ENCODE peak calls at places on chromosomes 2 and 18, in seven cellular contexts. O is cardiac muscle cell; L is OCI-LY7; D is HCT116; J is GM13977; P is left ventricle myocardium inferior; T is CD4-positive, alpha-beta T cell. Z is an unnamed sample.

GRCh38 chr2:173451137-173451536 is 96.5 kb downstream of the CDCA7 start:
- DNase-seq in O (no peak), L (no peak), D (no peak), J (no peak), P (no peak), T (peak), Z (no peak)

GRCh38 chr18:49561377-49562193 is at the start of gene LIPG:
- DNase-seq in O (peak), L (no peak), D (peak), J (peak), P (no peak), T (peak), Z (peak)

GRCh38 chr2:240238201-240238600 is 97.7 kb upstream of the OTOS start:
- DNase-seq in O (no peak), L (no peak), D (no peak), J (no peak), P (no peak), T (no peak), Z (no peak)

GRCh38 chr2:45736757-45737704 is 85.6 kb downstream of the PRKCE start:
- DNase-seq in O (no peak), L (no peak), D (no peak), J (no peak), P (no peak), T (no peak), Z (no peak)

GRCh38 chr2:1871171-1871570 is 126.9 kb upstream of the PXDN start:
- DNase-seq in O (no peak), L (no peak), D (no peak), J (no peak), P (no peak), T (no peak), Z (no peak)

GRCh38 chr18:39946623-39947061 is 2008.4 kb upstream of the PIK3C3 start:
- DNase-seq in O (peak), L (no peak), D (peak), J (no peak), P (no peak), T (no peak), Z (no peak)

GRCh38 chr2:235312571-235312970 is 181.3 kb upstream of the AGAP1 start:
- DNase-seq in O (peak), L (no peak), D (no peak), J (no peak), P (no peak), T (no peak), Z (no peak)

GRCh38 chr2:19261061-19261460 is 97.4 kb downstream of the OSR1 start:
- DNase-seq in O (no peak), L (no peak), D (no peak), J (no peak), P (no peak), T (no peak), Z (no peak)

GRCh38 chr2:120243211-120243610 is 9.4 kb upstream of the RALB start:
- DNase-seq in O (no peak), L (no peak), D (no peak), J (no peak), P (no peak), T (no peak), Z (no peak)

GRCh38 chr2:219094171-219094570 is 33.5 kb upstream of the IHH start:
- DNase-seq in O (no peak), L (no peak), D (no peak), J (no peak), P (no peak), T (no peak), Z (no peak)

GRCh38 chr18:77711096-77711495 is 461.4 kb downstream of the GALR1 start:
- DNase-seq in O (no peak), L (peak), D (no peak), J (no peak), P (no peak), T (no peak), Z (no peak)

GRCh38 chr2:171410101-171410500 is 23.7 kb downstream of the METTL8 start:
- DNase-seq in O (no peak), L (no peak), D (no peak), J (no peak), P (no peak), T (no peak), Z (no peak)

GRCh38 chr2:160221391-160222276 is 21.6 kb upstream of the ITGB6 start:
- DNase-seq in O (peak), L (no peak), D (no peak), J (no peak), P (peak), T (no peak), Z (no peak)

GRCh38 chr2:1876352-1876751 is 132.0 kb upstream of the PXDN start:
- DNase-seq in O (no peak), L (no peak), D (no peak), J (no peak), P (no peak), T (no peak), Z (no peak)

DNA sequence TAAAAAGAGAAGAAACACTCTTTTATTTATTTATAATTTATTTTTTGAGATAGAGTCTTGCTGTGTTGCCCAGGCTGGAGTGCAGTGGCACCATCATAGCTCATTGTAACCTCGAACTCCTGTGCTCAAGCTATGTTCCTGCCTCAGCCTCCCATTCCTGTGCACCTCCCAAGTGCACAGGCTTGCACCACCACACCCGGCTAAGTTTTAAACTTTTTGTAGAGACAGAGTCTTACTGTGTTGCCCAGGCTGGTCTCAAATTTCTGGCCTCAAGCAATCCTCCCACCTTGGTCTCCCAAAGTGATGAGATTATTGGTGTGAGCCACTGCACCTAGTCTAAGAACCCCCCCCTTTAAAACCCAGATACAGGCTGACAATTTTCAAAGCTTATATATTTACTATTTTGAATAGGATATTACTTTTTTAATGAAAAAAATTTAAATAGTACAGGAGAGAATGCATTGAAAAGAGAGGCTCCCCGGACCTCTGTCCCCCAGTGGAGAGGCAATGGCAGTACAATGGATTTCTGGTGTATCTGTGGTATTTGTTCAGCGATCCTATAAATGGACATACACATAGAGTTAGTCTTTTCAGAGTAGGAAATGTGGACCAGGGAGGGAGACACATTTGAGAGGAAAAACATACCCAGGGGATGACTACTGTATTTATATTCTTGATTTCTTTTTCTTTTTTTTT is 48.1 kb upstream of the CNOT11 start:
- DNase-seq in O (peak), L (no peak), D (no peak), J (no peak), P (no peak), T (no peak), Z (no peak)
- TF ChIP-seq CTCF in O (peak), L (peak), D (peak), J (no peak), P (no peak), T (no peak), Z (peak)

DNA sequence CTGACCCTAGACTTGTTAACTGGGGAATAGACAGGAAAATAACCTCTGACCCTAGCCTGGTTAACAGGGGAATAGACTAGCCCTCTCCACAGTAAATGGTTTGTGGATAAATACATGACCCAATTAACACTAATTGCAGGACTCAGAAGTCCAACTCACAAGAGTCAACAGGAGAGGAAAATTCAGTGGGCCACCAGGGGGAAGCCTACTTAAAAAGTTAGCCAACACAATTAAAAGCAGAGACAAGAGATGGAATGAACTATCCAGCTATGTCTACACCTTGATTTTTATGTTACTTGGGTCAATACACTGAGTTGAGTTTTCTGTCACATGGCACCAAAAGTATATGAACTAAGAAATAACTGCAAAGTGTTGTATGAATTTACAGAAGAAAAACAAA is 158.8 kb upstream of the SLC39A10 start:
- DNase-seq in O (peak), L (peak), D (peak), J (no peak), P (no peak), T (peak), Z (no peak)
- TF ChIP-seq CTCF in O (peak), L (peak), D (peak), J (peak), P (peak), T (peak), Z (peak)

DNA sequence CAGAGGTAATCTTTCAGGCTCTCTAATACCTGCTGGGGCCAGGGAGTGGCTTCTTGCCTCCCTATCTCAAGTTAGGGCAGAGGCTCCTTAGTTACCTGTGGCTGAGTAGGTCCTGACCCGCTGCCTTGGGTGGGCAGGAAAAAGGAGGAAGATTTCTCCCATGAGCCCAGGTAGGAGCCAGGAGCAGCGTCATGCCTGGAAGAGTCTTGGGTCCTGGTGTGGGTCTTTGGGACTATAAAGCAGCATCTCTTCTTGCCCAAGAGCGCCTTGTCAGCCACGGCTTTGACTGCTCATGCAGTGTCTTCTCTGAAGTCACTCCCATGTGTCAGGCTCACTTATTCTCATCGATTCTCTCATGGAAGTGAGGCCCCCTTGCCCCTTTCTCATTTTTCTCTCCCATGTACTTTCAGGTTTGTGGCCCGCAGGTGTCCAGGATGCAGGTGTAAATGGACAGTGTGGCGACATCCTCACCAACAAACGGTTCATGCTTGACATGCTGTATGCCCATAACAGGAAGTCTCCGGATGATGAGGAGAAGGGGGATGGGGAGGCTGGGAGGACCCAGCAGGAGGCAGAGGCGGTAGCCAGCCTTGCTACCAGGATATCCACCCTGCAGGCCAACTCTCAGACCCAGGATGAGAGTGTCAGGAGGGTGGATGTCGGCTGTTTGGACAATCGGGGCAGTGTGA is 111.2 kb downstream of the TPGS2 start:
- DNase-seq in O (no peak), L (peak), D (no peak), J (no peak), P (no peak), T (no peak), Z (no peak)
- TF ChIP-seq CTCF in O (no peak), L (no peak), D (no peak), J (no peak), P (no peak), T (no peak), Z (no peak)

GRCh38 chr2:174656671-174657171 is 59.1 kb upstream of the WIPF1 start:
- DNase-seq in O (no peak), L (peak), D (no peak), J (no peak), P (no peak), T (no peak), Z (no peak)
- TF ChIP-seq CTCF in O (no peak), L (peak), D (no peak), J (no peak), P (no peak), T (no peak), Z (no peak)

GRCh38 chr2:15591692-15592463 is at the start of gene DDX1:
- DNase-seq in O (peak), L (peak), D (peak), J (peak), P (peak), T (peak), Z (peak)
- TF ChIP-seq CTCF in O (no peak), L (peak), D (no peak), J (no peak), P (peak), T (no peak), Z (peak)

GRCh38 chr2:97701186-97701585 is 12.2 kb upstream of the ZAP70 start:
- DNase-seq in O (no peak), L (no peak), D (no peak), J (no peak), P (no peak), T (no peak), Z (no peak)

GRCh38 chr2:97698530-97698929 is 14.8 kb upstream of the ZAP70 start:
- DNase-seq in O (no peak), L (no peak), D (no peak), J (no peak), P (no peak), T (no peak), Z (no peak)

GRCh38 chr2:97697252-97698235 is 15.8 kb upstream of the ZAP70 start:
- DNase-seq in O (peak), L (peak), D (peak), J (peak), P (peak), T (peak), Z (peak)

GRCh38 chr2:97701851-97702465 is 11.4 kb upstream of the ZAP70 start:
- DNase-seq in O (peak), L (no peak), D (no peak), J (no peak), P (no peak), T (no peak), Z (no peak)

GRCh38 chr2:97699765-97700444 is 13.5 kb upstream of the ZAP70 start:
- DNase-seq in O (peak), L (peak), D (peak), J (no peak), P (peak), T (peak), Z (peak)
- TF ChIP-seq CTCF in O (peak), L (peak), D (peak), J (peak), P (peak), T (peak), Z (peak)

Z was measured in neural crest cell.